ENCODE peak calls at places on chromosome 21, in five cellular contexts. X is stimulated activated CD4-positive, alpha-beta T cell treated with anti-CD3 and anti-CD28 coated beads, Interleukin-15, amount 100 ng/mL, for 24 hours; G is NCI-H1417; C is NCI-H510A; Z is CD8-positive, alpha-beta T cell. S is an unnamed sample.

GRCh38 chr21:43719748-43720538 is 1.0 kb downstream of the PDXK start:
- DNase-seq in C (no peak), Z (no peak), X (peak), G (peak), S (peak)

GRCh38 chr21:40043423-40043822 is 176.2 kb downstream of the PCP4 start:
- DNase-seq in G (no peak), Z (no peak), X (no peak), C (no peak), S (no peak)

GRCh38 chr21:42997053-42997452 is 22.7 kb downstream of the PKNOX1 start:
- DNase-seq in X (no peak), C (no peak), Z (no peak), G (no peak), S (no peak)

GRCh38 chr21:35658242-35658641 is 402.1 kb downstream of the SETD4 start:
- DNase-seq in X (no peak), C (no peak), Z (no peak), G (no peak), S (no peak)

GRCh38 chr21:42003051-42003461 is 7.1 kb downstream of the ZBTB21 start:
- DNase-seq in C (no peak), Z (no peak), G (no peak), X (peak), S (no peak)

GRCh38 chr21:41112740-41113692 is 54.9 kb upstream of the BACE2 start:
- DNase-seq in X (peak), Z (no peak), C (no peak), G (no peak), S (peak)

GRCh38 chr21:44836666-44837471 is 19.0 kb upstream of the SUMO3 start:
- DNase-seq in X (no peak), C (peak), Z (no peak), G (peak), S (no peak)

GRCh38 chr21:44531606-44532128 is 8.3 kb downstream of the KRTAP10-1 start:
- DNase-seq in G (no peak), Z (no peak), C (no peak), X (no peak), S (no peak)

S was measured in activated naive CD4-positive, alpha-beta T cell treated with anti-CD3 and anti-CD28 coated beads, Interleukin-2, amount 10 ng/mL, durations not matched to agents 7 days and 5 days.